ENCODE peak calls at places on chromosomes 12 and 14, in nine cellular contexts. Y is pancreas, L is cardiac fibroblast, F is omental fat pad, O is astrocyte of the spinal cord, C is GM10248, B is endothelial cell, D is AG04449, S is fibroblast of lung. E is an unnamed sample.

GRCh38 chr12:47983541-47984115 is 20.2 kb downstream of the TMEM106C start:
- DNase-seq in L (no peak), B (no peak), F (no peak), D (no peak), Y (no peak), C (no peak), O (no peak), S (no peak), E (no peak)

GRCh38 chr12:25648460-25648859 is 95.4 kb upstream of the LMNTD1 start:
- DNase-seq in C (no peak), B (peak; percentile 24), Y (peak; percentile 22), D (peak; percentile 21), L (peak; percentile 78), F (no peak), O (peak; percentile 86), S (peak; percentile 80), E (no peak)

GRCh38 chr12:109385339-109386078 is 37.8 kb downstream of the MYO1H start:
- DNase-seq in L (peak; percentile 77), S (peak; percentile 40), Y (no peak), B (no peak), O (peak; percentile 62), D (no peak), C (peak; percentile 30), F (no peak), E (no peak)

GRCh38 chr14:101072945-101073597 is 169.5 kb upstream of the RTL1 start:
- DNase-seq in Y (peak; percentile 37), C (peak; percentile 59), D (peak; percentile 87), B (peak; percentile 67), L (peak; percentile 91), O (peak; percentile 98), S (peak; percentile 98), F (peak; percentile 34), E (peak; percentile 96)

GRCh38 chr14:73696466-73697390 is 17.5 kb downstream of the PNMA1 start:
- DNase-seq in L (peak; percentile 85), S (peak; percentile 84), C (peak; percentile 69), Y (no peak), B (no peak), D (no peak), O (peak; percentile 65), F (no peak), E (no peak)

GRCh38 chr12:15597125-15597830 is 191.9 kb downstream of the EPS8 start:
- DNase-seq in O (no peak), S (no peak), C (no peak), B (no peak), Y (no peak), L (no peak), F (no peak), D (no peak), E (no peak)

GRCh38 chr14:90911121-90911520 is 94.9 kb upstream of the TTC7B start:
- DNase-seq in D (no peak), Y (no peak), L (no peak), F (no peak), C (no peak), S (no peak), B (no peak), O (no peak), E (no peak)

GRCh38 chr14:95662376-95663186 is 23.6 kb upstream of the TCL1B start:
- DNase-seq in D (no peak), C (peak; percentile 51), S (no peak), F (no peak), O (no peak), B (no peak), Y (no peak), L (no peak), E (no peak)

GRCh38 chr14:38238332-38238731 is 17.6 kb downstream of the CLEC14A start:
- DNase-seq in B (no peak), F (no peak), C (no peak), S (peak; percentile 8), L (peak; percentile 59), O (peak; percentile 15), D (no peak), Y (no peak), E (no peak)

GRCh38 chr14:61570188-61570960 is 124.9 kb upstream of the HIF1A start:
- DNase-seq in O (no peak), L (no peak), D (no peak), F (no peak), C (no peak), S (peak; percentile 91), B (no peak), Y (no peak), E (no peak)

GRCh38 chr14:100438678-100439592 is 115.8 kb downstream of the SLC25A47 start:
- DNase-seq in D (peak; percentile 59), Y (peak; percentile 51), C (no peak), O (peak; percentile 73), F (peak; percentile 40), S (peak; percentile 95), L (peak; percentile 83), B (no peak), E (peak; percentile 73)

GRCh38 chr12:49366652-49367380 is 446 bp upstream of the SPATS2 start:
- DNase-seq in S (peak; percentile 94), B (peak; percentile 100), L (peak; percentile 94), F (peak; percentile 45), O (peak; percentile 98), C (peak; percentile 95), Y (peak; percentile 87), D (peak; percentile 33), E (peak; percentile 99)

GRCh38 chr12:42426733-42427132 is 100.8 kb downstream of the PPHLN1 start:
- DNase-seq in B (no peak), S (peak; percentile 83), L (peak; percentile 90), O (peak; percentile 72), F (no peak), D (no peak), Y (no peak), C (no peak), E (no peak)

GRCh38 chr12:1815814-1816729 is 4.3 kb upstream of the LRTM2 start:
- DNase-seq in C (no peak), Y (no peak), L (no peak), B (no peak), S (no peak), F (no peak), O (no peak), D (no peak), E (no peak)

GRCh38 chr12:5201554-5202243 is 158.0 kb downstream of the KCNA5 start:
- DNase-seq in S (peak; percentile 28), C (no peak), L (no peak), D (peak; percentile 23), F (no peak), Y (no peak), B (peak; percentile 15), O (peak; percentile 32), E (no peak)

GRCh38 chr14:50599700-50600444 is 39.9 kb downstream of the ATL1 start:
- DNase-seq in F (no peak), D (no peak), C (peak; percentile 17), L (peak; percentile 72), B (no peak), Y (no peak), S (peak; percentile 51), O (peak; percentile 63), E (no peak)

GRCh38 chr14:92500491-92500941 is 13.1 kb upstream of the RIN3 start:
- DNase-seq in O (peak; percentile 49), L (no peak), F (peak; percentile 20), C (no peak), D (no peak), S (peak; percentile 46), Y (no peak), B (no peak), E (peak; percentile 77)

GRCh38 chr14:75049136-75049535 is 2.1 kb downstream of the MLH3 start:
- DNase-seq in D (no peak), O (no peak), F (no peak), C (no peak), B (no peak), S (no peak), L (no peak), Y (no peak), E (no peak)

DNA sequence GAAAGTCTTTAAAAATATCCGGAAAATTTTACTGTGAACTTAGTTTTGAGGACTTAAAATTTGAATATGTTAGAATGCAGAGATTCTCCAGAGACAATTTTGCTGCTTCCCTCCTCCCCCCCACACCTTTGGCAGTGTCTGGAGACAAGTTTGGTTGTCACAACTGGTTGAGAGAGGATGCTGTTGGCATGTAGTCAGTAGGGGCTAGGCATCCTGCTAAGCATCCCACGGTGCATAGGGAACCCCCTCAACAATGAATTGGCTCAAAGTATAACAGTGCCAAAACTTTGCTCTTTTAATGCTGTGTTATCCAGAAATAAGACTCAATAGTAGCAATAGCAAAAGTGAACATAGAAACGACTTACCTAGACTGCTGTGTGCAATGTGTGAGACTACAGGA is 3.6 kb downstream of the SRSF5 start:
- DNase-seq in S (no peak), O (no peak), D (no peak), Y (no peak), F (no peak), C (no peak), B (no peak), L (no peak), E (no peak)
- TF ChIP-seq CTCF in S (no peak), O (no peak), D (no peak), Y (no peak), F (no peak), C (no peak), B (no peak), L (no peak), E (no peak)

DNA sequence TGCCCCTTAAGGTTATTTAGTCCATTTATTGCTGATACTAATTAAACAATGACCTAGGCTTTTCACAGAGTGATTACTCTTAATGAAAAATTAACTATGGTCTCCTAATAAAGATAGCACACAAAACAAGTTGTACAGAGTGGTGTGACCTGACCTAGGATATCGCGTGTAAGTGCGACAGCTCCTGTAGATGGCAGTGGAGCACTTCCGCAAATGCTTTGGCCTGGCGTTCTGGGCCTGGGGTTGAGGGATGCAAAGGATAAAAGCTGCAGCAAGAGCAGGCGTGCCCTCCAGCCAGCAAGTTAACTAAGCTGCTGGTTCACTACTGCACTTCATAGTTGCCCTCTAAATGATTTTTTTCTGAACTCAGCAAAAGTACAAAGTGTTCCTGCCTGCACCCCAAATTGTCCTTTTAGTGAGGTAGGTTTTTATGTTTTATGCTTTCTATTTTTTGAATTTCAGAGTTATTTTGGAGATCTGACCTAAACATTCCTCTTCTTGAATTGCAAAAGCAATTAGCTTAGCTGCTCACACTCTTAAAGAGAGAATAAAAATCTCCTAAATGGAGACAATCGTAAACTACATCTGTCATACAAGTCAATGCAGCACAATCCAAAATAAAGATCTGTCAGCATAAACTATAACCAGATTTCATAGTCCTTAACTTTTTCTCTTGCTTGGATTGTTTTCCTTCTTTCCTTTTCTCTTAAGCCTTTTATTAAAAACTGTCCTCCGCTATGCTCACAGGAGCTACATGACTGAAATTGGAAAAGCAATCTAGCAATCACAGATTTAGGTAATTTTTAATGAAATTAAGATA is 379.6 kb downstream of the LRIG3 start:
- DNase-seq in D (peak; percentile 54), F (peak; percentile 23), O (peak; percentile 91), L (peak; percentile 91), B (peak; percentile 75), S (peak; percentile 83), Y (peak; percentile 73), C (no peak), E (peak; percentile 93)
- TF ChIP-seq CTCF in D (peak; percentile 85), F (peak; percentile 60), O (peak; percentile 92), L (peak; percentile 85), B (peak; percentile 61), S (peak; percentile 89), Y (peak; percentile 55), C (peak; percentile 54), E (peak; percentile 93)

GRCh38 chr14:105398726-105399440 is 545 bp downstream of the TEX22 start:
- DNase-seq in F (no peak), D (no peak), L (peak; percentile 32), C (no peak), Y (no peak), B (peak; percentile 65), O (no peak), S (peak; percentile 45), E (no peak)
- TF ChIP-seq CTCF in F (no peak), D (no peak), L (no peak), C (no peak), Y (no peak), B (no peak), O (no peak), S (no peak), E (no peak)

GRCh38 chr12:66549050-66549389 is 129.9 kb downstream of the GRIP1 start:
- DNase-seq in S (no peak), L (no peak), Y (no peak), F (no peak), D (no peak), C (no peak), O (no peak), B (no peak), E (no peak)
- TF ChIP-seq CTCF in S (no peak), L (no peak), Y (no peak), F (no peak), D (no peak), C (no peak), O (no peak), B (no peak), E (no peak)

E was measured in osteocyte.